ENCODE peak calls at places on chromosomes 7 and 10, in seven cellular contexts. One of them, this sample, is unnamed.

GRCh38 chr10:127332631-127333030 is 136.2 kb upstream of the INSYN2A start:
- DNase-seq in activated naive CD8-positive, alpha-beta T cell treated with anti-CD3 and anti-CD28 coated beads, Interleukin-2, amount 50 U/mL, for 24 hours: no peak
- DNase-seq in EL: no peak
- DNase-seq in posterior vena cava: no peak
- DNase-seq in Peyer's patch: no peak
- DNase-seq in non-pigmented ciliary epithelial cell: no peak
- DNase-seq in ELR: no peak
- DNase-seq in this sample: no peak

GRCh38 chr10:87066178-87066577 is 28.5 kb downstream of the GLUD1 start:
- DNase-seq in ELR: no peak
- DNase-seq in activated naive CD8-positive, alpha-beta T cell treated with anti-CD3 and anti-CD28 coated beads, Interleukin-2, amount 50 U/mL, for 24 hours: no peak
- DNase-seq in EL: no peak
- DNase-seq in non-pigmented ciliary epithelial cell: no peak
- DNase-seq in Peyer's patch: no peak
- DNase-seq in posterior vena cava: no peak
- DNase-seq in this sample: no peak

GRCh38 chr10:119270893-119271361 is 63.6 kb downstream of the GRK5 start:
- DNase-seq in Peyer's patch: peak
- DNase-seq in posterior vena cava: peak
- DNase-seq in EL: no peak
- DNase-seq in ELR: peak
- DNase-seq in activated naive CD8-positive, alpha-beta T cell treated with anti-CD3 and anti-CD28 coated beads, Interleukin-2, amount 50 U/mL, for 24 hours: peak
- DNase-seq in non-pigmented ciliary epithelial cell: no peak
- DNase-seq in this sample: no peak

GRCh38 chr10:33643042-33643441 is 308.6 kb upstream of the NRP1 start:
- DNase-seq in Peyer's patch: no peak
- DNase-seq in ELR: peak
- DNase-seq in EL: peak
- DNase-seq in non-pigmented ciliary epithelial cell: peak
- DNase-seq in activated naive CD8-positive, alpha-beta T cell treated with anti-CD3 and anti-CD28 coated beads, Interleukin-2, amount 50 U/mL, for 24 hours: no peak
- DNase-seq in posterior vena cava: no peak
- DNase-seq in this sample: no peak

GRCh38 chr7:38524786-38525185 is 106.4 kb downstream of the AMPH start:
- DNase-seq in EL: no peak
- DNase-seq in ELR: no peak
- DNase-seq in non-pigmented ciliary epithelial cell: no peak
- DNase-seq in activated naive CD8-positive, alpha-beta T cell treated with anti-CD3 and anti-CD28 coated beads, Interleukin-2, amount 50 U/mL, for 24 hours: no peak
- DNase-seq in Peyer's patch: no peak
- DNase-seq in posterior vena cava: no peak
- DNase-seq in this sample: no peak

GRCh38 chr7:54722026-54722425 is 37.0 kb downstream of the SEC61G start:
- DNase-seq in posterior vena cava: no peak
- DNase-seq in EL: no peak
- DNase-seq in ELR: no peak
- DNase-seq in activated naive CD8-positive, alpha-beta T cell treated with anti-CD3 and anti-CD28 coated beads, Interleukin-2, amount 50 U/mL, for 24 hours: no peak
- DNase-seq in Peyer's patch: no peak
- DNase-seq in non-pigmented ciliary epithelial cell: no peak
- DNase-seq in this sample: no peak

GRCh38 chr7:90723233-90723632 is 127.1 kb downstream of the CDK14 start:
- DNase-seq in ELR: no peak
- DNase-seq in EL: no peak
- DNase-seq in posterior vena cava: no peak
- DNase-seq in non-pigmented ciliary epithelial cell: no peak
- DNase-seq in Peyer's patch: no peak
- DNase-seq in activated naive CD8-positive, alpha-beta T cell treated with anti-CD3 and anti-CD28 coated beads, Interleukin-2, amount 50 U/mL, for 24 hours: no peak
- DNase-seq in this sample: no peak

GRCh38 chr10:6583447-6583846 is 3.4 kb upstream of the PRKCQ start:
- DNase-seq in EL: no peak
- DNase-seq in Peyer's patch: peak
- DNase-seq in non-pigmented ciliary epithelial cell: no peak
- DNase-seq in posterior vena cava: no peak
- DNase-seq in ELR: no peak
- DNase-seq in activated naive CD8-positive, alpha-beta T cell treated with anti-CD3 and anti-CD28 coated beads, Interleukin-2, amount 50 U/mL, for 24 hours: peak
- DNase-seq in this sample: no peak

GRCh38 chr10:29119374-29119773 is 169.5 kb upstream of the LYZL1 start:
- DNase-seq in posterior vena cava: no peak
- DNase-seq in Peyer's patch: peak
- DNase-seq in non-pigmented ciliary epithelial cell: no peak
- DNase-seq in activated naive CD8-positive, alpha-beta T cell treated with anti-CD3 and anti-CD28 coated beads, Interleukin-2, amount 50 U/mL, for 24 hours: peak
- DNase-seq in ELR: peak
- DNase-seq in EL: peak
- DNase-seq in this sample: no peak

This sample was measured in hypothalamus.